ENCODE peak calls at places on chromosome 10, in six cellular contexts. T, J, W, Y, M and H are unnamed samples.

GRCh38 chr10:121965996-121966395 is 9.0 kb downstream of the NSMCE4A start:
- DNase-seq in T (no peak), Y (no peak), M (no peak), W (no peak), J (no peak), H (no peak)

GRCh38 chr10:117461766-117462423 is 80.7 kb upstream of the EMX2 start:
- DNase-seq in J (peak; percentile 96), Y (peak; percentile 85), T (peak; percentile 11), W (peak; percentile 77), M (peak; percentile 89), H (no peak)

GRCh38 chr10:71076473-71077142 is 135.8 kb upstream of the UNC5B start:
- DNase-seq in Y (no peak), J (no peak), W (no peak), M (no peak), T (no peak), H (no peak)

GRCh38 chr10:133014416-133015210 is 72.2 kb upstream of the CFAP46 start:
- DNase-seq in W (no peak), J (no peak), Y (no peak), T (no peak), M (no peak), H (no peak)

GRCh38 chr10:131778842-131779241 is 122.0 kb upstream of the PPP2R2D start:
- DNase-seq in M (no peak), W (no peak), J (no peak), T (no peak), Y (no peak), H (no peak)

GRCh38 chr10:23114228-23114850 is 19.0 kb downstream of the MSRB2 start:
- DNase-seq in W (no peak), Y (no peak), J (no peak), T (no peak), M (no peak), H (no peak)

GRCh38 chr10:130109796-130110235 is 814 bp downstream of the C10orf143 start:
- DNase-seq in W (peak; percentile 85), Y (peak; percentile 67), J (peak; percentile 86), T (peak; percentile 81), M (peak; percentile 78), H (peak; percentile 59)

GRCh38 chr10:60426425-60426824 is 36.8 kb upstream of the ANK3 start:
- DNase-seq in W (peak; percentile 71), M (no peak), J (peak; percentile 96), T (peak; percentile 73), Y (peak; percentile 96), H (no peak)

GRCh38 chr10:30047924-30048531 is 11.4 kb downstream of the JCAD start:
- DNase-seq in W (no peak), M (no peak), Y (no peak), J (no peak), T (no peak), H (no peak)

GRCh38 chr10:125006921-125007391 is 65.0 kb downstream of the ZRANB1 start:
- DNase-seq in Y (no peak), T (no peak), M (peak; percentile 97), J (peak; percentile 66), W (no peak), H (no peak)

GRCh38 chr10:114575417-114576131 is 82.5 kb downstream of the ABLIM1 start:
- DNase-seq in M (no peak), J (no peak), Y (peak; percentile 24), T (no peak), W (no peak), H (no peak)

GRCh38 chr10:43125881-43126731 is 12.1 kb upstream of the CSGALNACT2 start:
- DNase-seq in T (no peak), W (no peak), Y (no peak), J (no peak), M (no peak), H (no peak)

GRCh38 chr10:101493782-101494281 is 94.2 kb downstream of the POLL start:
- DNase-seq in Y (no peak), M (no peak), T (no peak), J (no peak), W (no peak), H (no peak)

GRCh38 chr10:55223352-55223751 is 422.3 kb upstream of the PCDH15 start:
- DNase-seq in T (no peak), Y (no peak), J (no peak), W (no peak), M (no peak), H (no peak)

GRCh38 chr10:35129185-35129674 is 2.6 kb downstream of the CREM start:
- DNase-seq in M (no peak), J (no peak), W (no peak), T (no peak), Y (no peak), H (no peak)

GRCh38 chr10:34236927-34237326 is 578.2 kb downstream of the PARD3 start:
- DNase-seq in M (peak; percentile 55), W (no peak), J (no peak), T (no peak), Y (peak; percentile 14), H (no peak)

GRCh38 chr10:36462194-36462593 is 663.2 kb upstream of the ANKRD30A start:
- DNase-seq in M (no peak), W (no peak), J (peak; percentile 78), T (no peak), Y (no peak), H (no peak)

GRCh38 chr10:126839094-126839761 is 66.0 kb upstream of the DOCK1 start:
- DNase-seq in T (no peak), J (no peak), W (no peak), Y (no peak), M (no peak), H (no peak)

GRCh38 chr10:31030216-31030615 is 1.4 kb downstream of the ZNF438 start:
- DNase-seq in M (no peak), J (peak; percentile 73), W (no peak), Y (peak; percentile 39), T (no peak), H (no peak)

GRCh38 chr10:49161411-49161997 is 26.7 kb downstream of the TMEM273 start:
- DNase-seq in Y (peak; percentile 54), T (peak; percentile 55), W (peak; percentile 44), J (peak; percentile 75), M (no peak), H (no peak)

GRCh38 chr10:120644549-120645410 is 187.8 kb downstream of the PLPP4 start:
- DNase-seq in J (no peak), Y (peak; percentile 8), W (no peak), T (no peak), M (no peak), H (no peak)

GRCh38 chr10:18561861-18562551 is 89.4 kb downstream of the NSUN6 start:
- DNase-seq in M (no peak), T (no peak), W (no peak), J (no peak), Y (no peak), H (no peak)

GRCh38 chr10:119933179-119933578 is 40.6 kb downstream of the SEC23IP start:
- DNase-seq in W (peak; percentile 20), M (no peak), Y (peak; percentile 18), J (no peak), T (no peak), H (no peak)

DNA sequence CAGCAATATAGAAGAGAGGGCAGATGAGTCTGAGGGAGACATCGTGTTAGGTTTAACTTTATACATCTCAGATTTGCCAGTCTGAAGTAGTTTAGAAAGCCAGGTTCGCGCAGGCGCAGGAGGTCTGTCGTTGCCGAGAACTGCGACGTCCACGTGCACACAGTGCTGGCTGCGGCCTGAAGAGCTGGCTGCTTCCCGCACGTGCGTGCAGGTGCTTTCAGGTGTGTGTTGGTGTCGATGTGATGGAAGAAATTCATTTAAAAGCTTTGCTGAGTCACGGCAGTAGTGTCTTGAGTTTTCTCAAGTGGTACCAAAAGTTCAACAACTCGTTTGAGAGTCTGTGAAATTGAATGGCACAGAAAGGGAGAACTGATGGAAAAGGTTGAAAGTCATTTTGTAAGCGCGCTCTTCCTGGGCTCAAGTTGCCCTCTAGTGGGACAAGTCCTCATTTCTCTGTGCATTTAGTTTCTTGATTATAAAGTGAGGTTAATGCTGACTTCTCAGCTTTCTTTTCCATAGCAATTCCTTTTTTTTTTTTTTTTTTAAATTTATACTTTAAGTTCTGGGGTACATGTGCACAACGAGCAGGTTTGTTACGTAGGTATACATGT is 18.7 kb downstream of the WDR37 start:
- DNase-seq in J (no peak), M (no peak), Y (no peak), T (no peak), W (peak; percentile 31), H (no peak)
- TF ChIP-seq CTCF in J (peak; percentile 19), M (peak; percentile 16), Y (peak; percentile 17), T (peak; percentile 33), W (peak; percentile 22), H (no peak)

GRCh38 chr10:123136806-123137642 is 1.3 kb downstream of the HMX3 start:
- DNase-seq in W (peak; percentile 53), J (no peak), Y (no peak), M (no peak), T (no peak), H (no peak)
- H3K4me3 ChIP-seq in W (peak overlapping the region; percentile 58), J (no peak overlapping the region), Y (no peak overlapping the region), M (no peak overlapping the region), T (no peak overlapping the region), H (no peak overlapping the region)

GRCh38 chr10:91220194-91220953 is at the start of gene PCGF5:
- DNase-seq in T (peak; percentile 75), Y (peak; percentile 68), M (no peak), W (peak; percentile 88), J (peak; percentile 81), H (peak; percentile 53)
- TF ChIP-seq CTCF in T (peak; percentile 25), Y (no peak), M (peak; percentile 17), W (peak; percentile 21), J (no peak), H (peak; percentile 64)

DNA sequence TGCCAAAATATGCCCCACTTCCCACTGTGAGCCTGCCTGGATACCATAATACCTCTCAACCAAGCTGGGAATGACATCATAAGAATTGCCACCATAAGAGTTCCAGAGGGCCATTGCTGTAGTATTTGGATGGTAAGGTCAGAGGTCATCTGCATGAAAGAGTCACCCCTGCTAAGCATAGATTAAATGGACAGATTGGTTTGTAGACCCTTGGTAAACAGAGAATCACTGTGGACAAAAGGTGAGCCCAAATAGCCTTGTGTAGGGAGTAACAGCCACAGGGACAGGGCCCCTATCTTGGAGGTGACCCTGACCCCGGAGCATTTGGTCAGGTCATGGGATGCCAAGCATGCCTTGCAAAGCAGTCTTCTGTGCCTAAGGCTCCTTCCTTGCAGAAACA is 129.7 kb downstream of the GPAM start:
- DNase-seq in T (no peak), Y (no peak), W (no peak), M (no peak), J (no peak), H (no peak)
- H3K4me3 ChIP-seq in T (no peak overlapping the region), Y (no peak overlapping the region), W (no peak overlapping the region), M (no peak overlapping the region), J (no peak overlapping the region), H (no peak overlapping the region)